ENCODE peak calls at places on chromosomes 5 and 9, in four cellular contexts. One of them, this sample, is unnamed.
A peak's percentile ranks its signal among the peaks of the same experiment; 100 is the strongest.

GRCh38 chr5:143041461-143041860 is 271.3 kb downstream of the ARHGAP26 start:
- DNase-seq in PC-9: no peak
- DNase-seq in CD8-positive, alpha-beta T cell: no peak
- DNase-seq in brain microvascular endothelial cell: no peak
- DNase-seq in this sample: no peak

GRCh38 chr5:60492958-60493357 is 207.0 kb downstream of the DEPDC1B start:
- DNase-seq in PC-9: peak; percentile 38
- DNase-seq in CD8-positive, alpha-beta T cell: no peak
- DNase-seq in brain microvascular endothelial cell: peak; percentile 32
- DNase-seq in this sample: no peak

GRCh38 chr9:130348341-130348740 is 82.8 kb downstream of the HMCN2 start:
- DNase-seq in PC-9: no peak
- DNase-seq in CD8-positive, alpha-beta T cell: no peak
- DNase-seq in brain microvascular endothelial cell: no peak
- DNase-seq in this sample: no peak

GRCh38 chr9:20788526-20789421 is 104.7 kb downstream of the FOCAD start:
- DNase-seq in PC-9: no peak
- DNase-seq in CD8-positive, alpha-beta T cell: no peak
- DNase-seq in brain microvascular endothelial cell: no peak
- DNase-seq in this sample: no peak

GRCh38 chr5:107966216-107966615 is 295.5 kb upstream of the EFNA5 start:
- DNase-seq in PC-9: no peak
- DNase-seq in CD8-positive, alpha-beta T cell: no peak
- DNase-seq in brain microvascular endothelial cell: no peak
- DNase-seq in this sample: no peak

GRCh38 chr9:103804077-103804735 is 289.9 kb upstream of the SMC2 start:
- DNase-seq in PC-9: peak; percentile 81
- DNase-seq in CD8-positive, alpha-beta T cell: no peak
- DNase-seq in brain microvascular endothelial cell: peak; percentile 53
- DNase-seq in this sample: no peak

GRCh38 chr5:33129309-33129708 is 311.5 kb upstream of the TARS1 start:
- DNase-seq in PC-9: no peak
- DNase-seq in CD8-positive, alpha-beta T cell: no peak
- DNase-seq in brain microvascular endothelial cell: no peak
- DNase-seq in this sample: no peak

GRCh38 chr9:117715411-117715989 is 11.3 kb downstream of the TLR4 start:
- DNase-seq in PC-9: no peak
- DNase-seq in CD8-positive, alpha-beta T cell: no peak
- DNase-seq in brain microvascular endothelial cell: no peak
- DNase-seq in this sample: no peak

GRCh38 chr5:27124590-27124989 is 86.2 kb upstream of the CDH9 start:
- DNase-seq in PC-9: no peak
- DNase-seq in CD8-positive, alpha-beta T cell: no peak
- DNase-seq in brain microvascular endothelial cell: peak; percentile 54
- DNase-seq in this sample: peak; percentile 14
- TF ChIP-seq CTCF in PC-9: peak; percentile 62
- TF ChIP-seq CTCF in CD8-positive, alpha-beta T cell: no peak
- TF ChIP-seq CTCF in brain microvascular endothelial cell: peak; percentile 72
- TF ChIP-seq CTCF in this sample: no peak

GRCh38 chr5:74127377-74128338 is 501.7 kb downstream of the ARHGEF28 start:
- DNase-seq in PC-9: no peak
- DNase-seq in CD8-positive, alpha-beta T cell: no peak
- DNase-seq in brain microvascular endothelial cell: peak; percentile 12
- DNase-seq in this sample: peak; percentile 52
- TF ChIP-seq CTCF in PC-9: peak; percentile 32
- TF ChIP-seq CTCF in CD8-positive, alpha-beta T cell: no peak
- TF ChIP-seq CTCF in brain microvascular endothelial cell: peak; percentile 60
- TF ChIP-seq CTCF in this sample: peak; percentile 26

GRCh38 chr9:17793713-17794622 is 215.1 kb downstream of the SH3GL2 start:
- DNase-seq in PC-9: no peak
- DNase-seq in CD8-positive, alpha-beta T cell: no peak
- DNase-seq in brain microvascular endothelial cell: peak; percentile 6
- DNase-seq in this sample: peak; percentile 34
- TF ChIP-seq CTCF in PC-9: peak; percentile 25
- TF ChIP-seq CTCF in CD8-positive, alpha-beta T cell: no peak
- TF ChIP-seq CTCF in brain microvascular endothelial cell: peak; percentile 49
- TF ChIP-seq CTCF in this sample: peak; percentile 32

GRCh38 chr9:100426532-100427365 is at the start of gene MSANTD3:
- DNase-seq in PC-9: peak; percentile 58
- DNase-seq in CD8-positive, alpha-beta T cell: peak; percentile 45
- DNase-seq in brain microvascular endothelial cell: peak; percentile 73
- DNase-seq in this sample: peak; percentile 58
- TF ChIP-seq CTCF in PC-9: no peak
- TF ChIP-seq CTCF in CD8-positive, alpha-beta T cell: no peak
- TF ChIP-seq CTCF in brain microvascular endothelial cell: no peak
- TF ChIP-seq CTCF in this sample: no peak

GRCh38 chr5:155193018-155193417 is 179.5 kb downstream of the KIF4B start:
- DNase-seq in PC-9: peak; percentile 47
- DNase-seq in CD8-positive, alpha-beta T cell: no peak
- DNase-seq in brain microvascular endothelial cell: no peak
- DNase-seq in this sample: peak; percentile 13
- TF ChIP-seq CTCF in PC-9: no peak
- TF ChIP-seq CTCF in CD8-positive, alpha-beta T cell: no peak
- TF ChIP-seq CTCF in brain microvascular endothelial cell: no peak
- TF ChIP-seq CTCF in this sample: no peak

GRCh38 chr5:119743927-119744326 is 114.6 kb downstream of the FAM170A start:
- DNase-seq in PC-9: peak; percentile 37
- DNase-seq in CD8-positive, alpha-beta T cell: no peak
- DNase-seq in brain microvascular endothelial cell: peak; percentile 53
- DNase-seq in this sample: peak; percentile 51
- TF ChIP-seq CTCF in PC-9: peak; percentile 75
- TF ChIP-seq CTCF in CD8-positive, alpha-beta T cell: peak; percentile 31
- TF ChIP-seq CTCF in brain microvascular endothelial cell: peak; percentile 58
- TF ChIP-seq CTCF in this sample: peak; percentile 66

DNA sequence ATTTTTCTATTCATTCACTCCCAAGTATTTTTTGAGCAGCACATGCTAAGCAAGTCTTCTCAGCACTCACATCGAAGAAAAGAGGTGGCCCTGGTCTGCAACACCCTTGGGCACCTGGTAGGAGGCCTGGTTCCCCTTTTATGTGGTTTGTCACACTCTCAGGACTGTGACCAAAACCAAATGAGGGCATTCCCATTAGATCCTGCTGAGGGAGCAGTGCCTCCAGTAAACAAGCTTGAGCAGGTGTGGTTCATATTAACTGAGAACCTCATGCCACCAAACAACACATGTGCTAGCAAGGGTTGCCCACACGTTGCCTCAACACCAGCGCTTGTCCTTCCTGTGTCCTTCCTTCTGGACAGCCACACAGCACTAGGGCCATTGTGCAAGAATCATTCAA is 26.9 kb upstream of the SYK start:
- DNase-seq in PC-9: no peak
- DNase-seq in CD8-positive, alpha-beta T cell: no peak
- DNase-seq in brain microvascular endothelial cell: no peak
- DNase-seq in this sample: no peak
- TF ChIP-seq CTCF in PC-9: no peak
- TF ChIP-seq CTCF in CD8-positive, alpha-beta T cell: no peak
- TF ChIP-seq CTCF in brain microvascular endothelial cell: no peak
- TF ChIP-seq CTCF in this sample: no peak

GRCh38 chr9:124813496-124814177 is 36.7 kb downstream of the OLFML2A start:
- DNase-seq in PC-9: no peak
- DNase-seq in CD8-positive, alpha-beta T cell: no peak
- DNase-seq in brain microvascular endothelial cell: no peak
- DNase-seq in this sample: no peak

GRCh38 chr9:124813041-124813440 is 36.1 kb downstream of the OLFML2A start:
- DNase-seq in PC-9: no peak
- DNase-seq in CD8-positive, alpha-beta T cell: no peak
- DNase-seq in brain microvascular endothelial cell: no peak
- DNase-seq in this sample: no peak

GRCh38 chr9:124810513-124811355 is 33.8 kb downstream of the OLFML2A start:
- DNase-seq in PC-9: peak; percentile 87
- DNase-seq in CD8-positive, alpha-beta T cell: no peak
- DNase-seq in brain microvascular endothelial cell: peak; percentile 82
- DNase-seq in this sample: peak; percentile 64

GRCh38 chr9:124814178-124814535 is 37.2 kb downstream of the OLFML2A start:
- DNase-seq in PC-9: no peak
- DNase-seq in CD8-positive, alpha-beta T cell: no peak
- DNase-seq in brain microvascular endothelial cell: no peak
- DNase-seq in this sample: no peak

DNA sequence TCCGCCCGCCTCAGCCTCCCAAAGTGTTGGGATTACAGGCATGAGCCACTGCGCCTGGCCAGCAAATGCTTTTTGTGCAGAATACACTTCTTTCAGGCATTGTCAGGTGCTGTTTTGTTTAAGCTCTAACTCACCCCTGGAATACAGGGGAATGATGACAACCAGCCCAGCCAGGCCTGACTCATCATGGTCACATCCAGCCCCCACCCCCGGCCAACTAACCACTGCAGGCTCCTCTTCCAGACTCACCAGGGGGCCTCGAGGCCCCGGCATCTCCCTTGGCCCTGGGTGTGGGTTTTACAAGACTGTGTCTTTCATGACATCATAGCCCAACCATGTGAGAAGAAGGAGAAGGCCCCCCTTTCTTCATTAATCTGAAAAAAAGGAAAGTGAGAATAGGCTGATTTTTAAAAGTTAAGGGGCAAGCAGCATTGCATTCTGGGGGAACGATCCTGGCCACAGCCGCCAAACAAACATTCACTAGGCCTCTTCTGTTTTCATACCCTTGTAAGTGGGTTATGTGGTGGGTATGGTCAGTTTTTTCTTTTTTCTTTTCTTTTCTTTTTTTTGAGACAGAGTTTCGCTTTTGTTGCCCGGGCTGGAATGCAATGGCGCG is 35.6 kb downstream of the OLFML2A start:
- DNase-seq in PC-9: peak; percentile 96
- DNase-seq in CD8-positive, alpha-beta T cell: no peak
- DNase-seq in brain microvascular endothelial cell: peak; percentile 100
- DNase-seq in this sample: peak; percentile 48
- TF ChIP-seq CTCF in PC-9: no peak
- TF ChIP-seq CTCF in CD8-positive, alpha-beta T cell: no peak
- TF ChIP-seq CTCF in brain microvascular endothelial cell: peak; percentile 25
- TF ChIP-seq CTCF in this sample: no peak